ENCODE peak calls at places on chromosome 5, in five cellular contexts. T is hepatocyte, F is AG04450, N is AG10803, H is heart left ventricle. R is an unnamed sample.

GRCh38 chr5:31372124-31372523 is 159.8 kb downstream of the DROSHA start:
- DNase-seq in T (no peak), N (no peak), F (no peak), H (no peak), R (no peak)

GRCh38 chr5:119304439-119304838 is 51.4 kb upstream of the TNFAIP8 start:
- DNase-seq in N (no peak), H (no peak), F (no peak), T (no peak), R (no peak)

GRCh38 chr5:149433524-149434131 is 54.5 kb upstream of the IL17B start:
- DNase-seq in T (no peak), H (no peak), N (peak), F (no peak), R (no peak)

GRCh38 chr5:129629581-129629980 is 118.3 kb upstream of the MINAR2 start:
- DNase-seq in N (no peak), F (no peak), H (no peak), T (no peak), R (no peak)

GRCh38 chr5:149700347-149700746 is 29.8 kb upstream of the PPARGC1B start:
- DNase-seq in T (no peak), H (peak), N (no peak), F (no peak), R (no peak)

GRCh38 chr5:96968074-96968473 is 32.2 kb downstream of the LNPEP start:
- DNase-seq in T (peak), H (no peak), F (no peak), N (peak), R (peak)

GRCh38 chr5:171335616-171336015 is 26.6 kb downstream of the TLX3 start:
- DNase-seq in H (no peak), N (no peak), F (no peak), T (no peak), R (no peak)

GRCh38 chr5:96297867-96298266 is 135.2 kb downstream of the PCSK1 start:
- DNase-seq in H (no peak), T (peak), F (peak), N (peak), R (peak)

GRCh38 chr5:59124983-59125960 is 542.4 kb downstream of the RAB3C start:
- DNase-seq in F (no peak), N (peak), T (no peak), H (no peak), R (peak)

GRCh38 chr5:99600952-99601351 is 672.1 kb upstream of the CHD1 start:
- DNase-seq in H (no peak), N (no peak), T (no peak), F (no peak), R (peak)

GRCh38 chr5:150529555-150529954 is 21.6 kb downstream of the NDST1 start:
- DNase-seq in H (no peak), F (no peak), T (no peak), N (no peak), R (no peak)

GRCh38 chr5:134374234-134374633 is 2.9 kb downstream of the UBE2B start:
- DNase-seq in H (no peak), F (no peak), T (no peak), N (no peak), R (peak)

GRCh38 chr5:38695021-38695961 is 138.8 kb upstream of the LIFR start:
- DNase-seq in H (no peak), T (no peak), F (no peak), N (no peak), R (no peak)

GRCh38 chr5:32595118-32595517 is 9.8 kb downstream of the SUB1 start:
- DNase-seq in F (no peak), N (no peak), H (no peak), T (no peak), R (no peak)

GRCh38 chr5:14946813-14947640 is 75.4 kb upstream of the ANKH start:
- DNase-seq in H (no peak), F (no peak), N (peak), T (peak), R (peak)

GRCh38 chr5:177462021-177462670 is 11.3 kb downstream of the DBN1 start:
- DNase-seq in H (peak), N (no peak), F (no peak), T (no peak), R (no peak)

GRCh38 chr5:115749016-115749415 is 67.4 kb downstream of the CDO1 start:
- DNase-seq in N (no peak), F (no peak), T (peak), H (no peak), R (no peak)

GRCh38 chr5:173201636-173202265 is 33.3 kb downstream of the NKX2-5 start:
- DNase-seq in H (no peak), N (peak), T (no peak), F (peak), R (peak)

DNA sequence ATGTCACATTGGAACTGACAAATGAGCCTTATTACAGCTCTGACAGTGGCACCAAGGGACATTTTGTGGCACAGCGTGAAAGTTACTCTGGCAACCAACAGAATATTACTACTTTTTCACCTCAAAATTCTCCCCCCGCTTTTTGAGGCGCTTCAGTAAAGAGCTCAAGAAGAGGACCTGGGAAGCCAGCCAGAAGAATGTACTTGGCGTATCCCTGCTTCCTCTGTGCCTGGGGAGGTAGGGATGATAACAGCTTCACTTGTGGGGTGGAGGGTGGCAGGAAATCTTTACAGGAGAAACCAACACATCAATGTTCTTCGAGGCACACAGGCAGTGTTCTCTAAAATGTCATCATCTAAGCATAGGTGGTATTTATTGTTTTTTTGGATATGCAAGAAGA is 624.1 kb downstream of the NR2F1-AS1 start:
- DNase-seq in F (no peak), T (no peak), H (no peak), N (no peak), R (peak)
- TF ChIP-seq CTCF in F (no peak), T (no peak), H (no peak), N (no peak), R (no peak)

GRCh38 chr5:141514330-141515111 is 25.6 kb downstream of the PCDHGC5 start:
- DNase-seq in N (peak), H (no peak), F (no peak), T (no peak), R (peak)
- H3K4me3 ChIP-seq in N (no peak), H (peak), F (no peak), T (no peak), R (no peak)

GRCh38 chr5:122153774-122154173 is 24.4 kb downstream of the ZNF474 start:
- DNase-seq in N (no peak), T (no peak), H (no peak), F (no peak), R (no peak)

GRCh38 chr5:122153230-122153629 is 23.9 kb downstream of the ZNF474 start:
- DNase-seq in N (peak), H (no peak), T (no peak), F (peak), R (peak)

GRCh38 chr5:122154910-122155309 is 25.6 kb downstream of the ZNF474 start:
- DNase-seq in H (no peak), F (peak), N (peak), T (peak), R (peak)

GRCh38 chr5:122154491-122154890 is 25.1 kb downstream of the ZNF474 start:
- DNase-seq in N (peak), T (no peak), F (no peak), H (no peak), R (no peak)

GRCh38 chr5:122156724-122157325 is 27.5 kb downstream of the ZNF474 start:
- DNase-seq in H (no peak), N (peak), T (peak), F (no peak), R (peak)
- TF ChIP-seq CTCF in H (peak), N (peak), T (peak), F (peak), R (peak)

GRCh38 chr5:66180282-66180955 is 36.3 kb downstream of the SREK1 start:
- DNase-seq in H (no peak), N (peak), F (no peak), T (no peak), R (peak)

GRCh38 chr5:66186108-66186507 is 42.0 kb downstream of the SREK1 start:
- DNase-seq in F (no peak), N (no peak), H (no peak), T (no peak), R (no peak)
- H3K4me3 ChIP-seq in F (no peak), N (no peak), H (no peak), T (no peak), R (no peak)